ENCODE peak calls at places on chromosomes 3 and 15, in nine cellular contexts. I, Q, H, M, S, P, A, G and Y are unnamed samples. For H3K36me3, the result is how much of the 10 kb centered on the place peaks cover.

GRCh38 chr3:97892852-97893251 is 71.0 kb downstream of the CRYBG3 start:
- DNase-seq in I (no peak), Q (no peak), M (no peak), A (no peak), G (no peak), P (no peak), S (no peak), H (no peak), Y (no peak)

GRCh38 chr3:192409838-192410683 is 317.3 kb downstream of the FGF12 start:
- DNase-seq in S (no peak), P (peak), M (no peak), Q (no peak), I (no peak), G (no peak), A (no peak), H (no peak), Y (peak)

GRCh38 chr3:149314807-149315578 is 18.4 kb downstream of the TM4SF18 start:
- DNase-seq in G (no peak), A (no peak), H (no peak), S (no peak), P (peak), M (no peak), I (no peak), Q (peak), Y (peak)

GRCh38 chr3:60708191-60708975 is 542.9 kb downstream of the FHIT start:
- DNase-seq in I (no peak), P (peak), H (no peak), S (no peak), M (no peak), A (no peak), G (peak), Q (peak), Y (peak)

GRCh38 chr3:149739396-149739795 is 12.9 kb downstream of the COMMD2 start:
- DNase-seq in A (no peak), S (no peak), M (no peak), I (no peak), G (no peak), H (no peak), Q (no peak), P (no peak), Y (no peak)

GRCh38 chr3:35678552-35679220 is 39.4 kb downstream of the ARPP21 start:
- DNase-seq in S (no peak), P (no peak), A (no peak), Q (no peak), M (no peak), H (no peak), I (no peak), G (peak), Y (no peak)

GRCh38 chr15:23686466-23687142 is 501 bp downstream of the NDN start:
- DNase-seq in M (no peak), H (no peak), P (peak), A (no peak), S (no peak), G (no peak), I (no peak), Q (no peak), Y (peak)

GRCh38 chr3:61857297-61857696 is 295.9 kb downstream of the PTPRG start:
- DNase-seq in M (no peak), H (no peak), G (no peak), P (no peak), A (no peak), Q (no peak), I (no peak), S (no peak), Y (no peak)

GRCh38 chr3:195467641-195468390 is 25.0 kb upstream of the ACAP2 start:
- DNase-seq in M (no peak), Q (no peak), I (no peak), A (no peak), G (no peak), P (no peak), S (no peak), H (no peak), Y (peak)

GRCh38 chr3:4956743-4957142 is 22.5 kb upstream of the BHLHE40 start:
- DNase-seq in P (no peak), I (no peak), S (no peak), G (no peak), H (no peak), A (no peak), M (no peak), Q (no peak), Y (no peak)

GRCh38 chr3:12371525-12372140 is 82.8 kb downstream of the PPARG start:
- DNase-seq in H (no peak), I (no peak), A (no peak), Q (peak), P (peak), M (no peak), S (no peak), G (peak), Y (peak)

GRCh38 chr3:29440321-29441019 is 159.6 kb downstream of the RBMS3 start:
- DNase-seq in S (no peak), H (no peak), P (no peak), Q (peak), G (peak), I (no peak), M (no peak), A (no peak), Y (peak)

GRCh38 chr15:98969126-98969735 is 38.4 kb downstream of the PGPEP1L start:
- DNase-seq in G (no peak), A (no peak), P (no peak), S (no peak), Q (no peak), H (no peak), I (no peak), M (no peak), Y (no peak)

GRCh38 chr3:53495518-53496501 is 1.4 kb downstream of the CACNA1D start:
- DNase-seq in I (no peak), S (no peak), P (no peak), G (no peak), M (no peak), Q (no peak), A (peak), H (no peak), Y (no peak)

GRCh38 chr3:89656388-89656787 is 549.0 kb downstream of the EPHA3 start:
- DNase-seq in S (no peak), H (no peak), I (no peak), Q (no peak), M (no peak), G (no peak), P (no peak), A (no peak), Y (no peak)

GRCh38 chr3:128572644-128573105 is 77.9 kb downstream of the RPN1 start:
- DNase-seq in Q (peak), P (no peak), A (no peak), I (no peak), S (no peak), G (peak), M (no peak), H (no peak), Y (no peak)

GRCh38 chr3:2659896-2660295 is 450.3 kb downstream of the IL5RA start:
- DNase-seq in G (no peak), S (no peak), I (no peak), Q (no peak), H (no peak), M (no peak), A (no peak), P (peak), Y (peak)

GRCh38 chr3:139106013-139106932 is 61.6 kb upstream of the PRR23C start:
- DNase-seq in A (no peak), P (no peak), I (no peak), S (no peak), Q (no peak), M (no peak), G (no peak), H (no peak), Y (no peak)

GRCh38 chr15:89575656-89576416 is 567 bp downstream of the TICRR start:
- DNase-seq in H (no peak), I (no peak), S (no peak), A (no peak), Q (no peak), G (peak), M (no peak), P (no peak), Y (peak)

GRCh38 chr15:73902121-73903020 is 23.9 kb upstream of the LOXL1 start:
- DNase-seq in S (no peak), H (no peak), Q (no peak), A (no peak), M (no peak), G (no peak), P (no peak), I (no peak), Y (no peak)

GRCh38 chr3:189841474-189842205 is 210.5 kb downstream of the TP63 start:
- DNase-seq in H (no peak), I (no peak), G (no peak), M (no peak), A (no peak), S (no peak), Q (peak), P (peak), Y (no peak)

GRCh38 chr3:111572061-111572460 is 23.1 kb downstream of the ZBED2 start:
- DNase-seq in M (no peak), Q (no peak), H (no peak), P (no peak), A (no peak), G (no peak), S (no peak), I (no peak), Y (no peak)

GRCh38 chr3:112020653-112021052 is 13.9 kb upstream of the TMPRSS7 start:
- DNase-seq in I (no peak), G (peak), M (no peak), P (no peak), A (no peak), Q (no peak), S (no peak), H (no peak), Y (no peak)

GRCh38 chr15:69200773-69201745 is 40.6 kb downstream of the GLCE start:
- DNase-seq in H (no peak), G (no peak), Q (no peak), A (no peak), M (no peak), S (no peak), P (no peak), I (no peak), Y (no peak)

GRCh38 chr15:61915640-61916039 is 144.6 kb downstream of the VPS13C start:
- DNase-seq in H (no peak), G (no peak), M (no peak), P (no peak), I (no peak), S (no peak), Q (no peak), A (no peak), Y (no peak)

GRCh38 chr3:73513260-73513659 is 111.5 kb downstream of the PDZRN3 start:
- DNase-seq in S (no peak), G (no peak), Q (no peak), I (no peak), H (no peak), M (no peak), A (no peak), P (no peak), Y (no peak)

GRCh38 chr3:82834098-82834497 is 1072.7 kb upstream of the GBE1 start:
- DNase-seq in P (no peak), G (no peak), H (no peak), I (no peak), S (no peak), M (no peak), Q (no peak), A (no peak), Y (no peak)

GRCh38 chr15:96326551-96327154 is 3.8 kb upstream of the NR2F2 start:
- DNase-seq in I (peak), A (peak), Q (peak), P (peak), H (no peak), M (no peak), G (peak), S (no peak), Y (peak)

GRCh38 chr15:89632563-89633430 is 22.5 kb downstream of the KIF7 start:
- DNase-seq in I (no peak), S (no peak), P (no peak), H (peak), Q (no peak), A (no peak), G (no peak), M (no peak), Y (no peak)

GRCh38 chr3:53114412-53115074 is 15.7 kb downstream of the RFT1 start:
- DNase-seq in A (no peak), H (no peak), Q (peak), S (no peak), I (no peak), G (no peak), M (no peak), P (peak), Y (peak)

GRCh38 chr15:41115652-41116115 is 396 bp downstream of the INO80 start:
- DNase-seq in G (peak), I (peak), Q (peak), H (peak), P (peak), S (no peak), A (no peak), M (peak), Y (peak)

GRCh38 chr3:72310028-72310987 is 525.4 kb upstream of the PROK2 start:
- DNase-seq in H (no peak), M (no peak), A (no peak), Q (peak), I (peak), P (peak), S (no peak), G (peak), Y (peak)

GRCh38 chr3:127162947-127163645 is 29.8 kb upstream of the PRR23E start:
- DNase-seq in S (no peak), G (peak), M (no peak), Q (peak), A (no peak), P (no peak), H (no peak), I (no peak), Y (no peak)

GRCh38 chr15:75358771-75359536 is 9.5 kb downstream of the MAN2C1 start:
- DNase-seq in A (no peak), S (no peak), Q (no peak), M (no peak), H (no peak), I (no peak), G (no peak), P (no peak), Y (no peak)

GRCh38 chr15:75361361-75361988 is 6.9 kb downstream of the MAN2C1 start:
- DNase-seq in H (no peak), Q (no peak), A (no peak), I (no peak), P (no peak), G (no peak), S (no peak), M (no peak), Y (no peak)

GRCh38 chr15:75360856-75361255 is 7.6 kb downstream of the MAN2C1 start:
- DNase-seq in I (no peak), P (no peak), A (no peak), G (no peak), H (no peak), Q (no peak), S (no peak), M (no peak), Y (no peak)

GRCh38 chr15:75359537-75360250 is 8.7 kb downstream of the MAN2C1 start:
- DNase-seq in M (no peak), G (no peak), H (no peak), A (no peak), Q (no peak), S (no peak), I (no peak), P (no peak), Y (no peak)

DNA sequence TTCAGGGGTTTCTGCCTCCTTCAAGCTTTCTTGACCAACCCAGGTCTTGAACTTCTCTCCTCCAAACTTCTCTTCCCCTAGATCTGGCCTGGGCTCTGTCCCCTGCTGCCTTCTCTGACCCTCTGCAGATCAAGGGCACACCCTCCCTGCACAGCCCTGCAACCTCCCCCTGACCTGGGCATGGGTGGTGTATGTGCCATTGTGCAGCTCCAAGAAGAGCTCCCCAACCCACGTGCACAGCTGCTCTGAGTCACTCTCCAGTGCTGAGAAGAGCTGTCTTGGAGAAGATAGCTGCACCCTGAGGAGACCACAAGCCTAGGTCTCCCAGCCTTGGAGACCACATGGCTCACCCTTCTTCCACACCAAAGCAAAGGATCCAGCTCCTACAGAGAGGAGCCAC is 8.0 kb downstream of the MAN2C1 start:
- DNase-seq in A (no peak), S (no peak), G (no peak), I (no peak), P (no peak), Q (no peak), M (no peak), H (no peak), Y (no peak)
- H3K36me3 ChIP-seq in A (under half), S (under half), G (under half), I (half or more), P (under half), Q (under half), M (under half), H (half or more), Y (half or more)

DNA sequence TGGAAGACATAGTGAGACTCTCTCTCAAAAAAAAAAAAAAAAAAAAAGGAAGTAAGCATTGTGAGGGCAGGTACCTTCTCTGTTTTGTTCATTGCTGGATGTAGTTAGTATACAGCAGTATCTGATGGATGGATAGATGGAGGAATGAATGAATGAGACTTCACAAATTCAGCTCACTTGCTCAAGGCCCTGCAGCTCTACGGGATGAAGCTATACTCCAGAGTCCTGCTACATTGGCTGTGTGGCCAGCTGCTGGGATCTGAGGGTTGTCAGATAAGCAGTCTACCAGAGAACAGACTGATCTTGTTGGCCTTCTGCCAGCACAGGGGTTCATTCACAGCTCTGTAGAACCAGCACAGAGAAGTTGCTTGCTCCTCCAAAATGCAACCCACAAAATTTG is 35.0 kb downstream of the MLH1 start:
- DNase-seq in P (no peak), A (no peak), G (peak), Q (no peak), S (no peak), H (peak), M (no peak), I (peak), Y (no peak)
- H3K36me3 ChIP-seq in P (under half), A (under half), G (under half), Q (half or more), S (under half), H (under half), M (under half), I (half or more), Y (under half)

GRCh38 chr3:196792771-196793170 is 53.1 kb downstream of the PAK2 start:
- DNase-seq in G (no peak), H (no peak), Q (peak), A (no peak), P (no peak), M (no peak), I (peak), S (no peak), Y (peak)

GRCh38 chr3:196790636-196791035 is 51.0 kb downstream of the PAK2 start:
- DNase-seq in S (no peak), P (no peak), A (no peak), H (no peak), M (no peak), Q (no peak), I (no peak), G (no peak), Y (no peak)

GRCh38 chr3:196793224-196793623 is 53.6 kb downstream of the PAK2 start:
- DNase-seq in Q (peak), M (no peak), H (no peak), A (no peak), G (no peak), I (no peak), P (peak), S (no peak), Y (peak)

GRCh38 chr3:196788509-196788908 is 48.9 kb downstream of the PAK2 start:
- DNase-seq in H (no peak), A (no peak), Q (no peak), S (no peak), G (no peak), M (no peak), I (no peak), P (no peak), Y (no peak)

DNA sequence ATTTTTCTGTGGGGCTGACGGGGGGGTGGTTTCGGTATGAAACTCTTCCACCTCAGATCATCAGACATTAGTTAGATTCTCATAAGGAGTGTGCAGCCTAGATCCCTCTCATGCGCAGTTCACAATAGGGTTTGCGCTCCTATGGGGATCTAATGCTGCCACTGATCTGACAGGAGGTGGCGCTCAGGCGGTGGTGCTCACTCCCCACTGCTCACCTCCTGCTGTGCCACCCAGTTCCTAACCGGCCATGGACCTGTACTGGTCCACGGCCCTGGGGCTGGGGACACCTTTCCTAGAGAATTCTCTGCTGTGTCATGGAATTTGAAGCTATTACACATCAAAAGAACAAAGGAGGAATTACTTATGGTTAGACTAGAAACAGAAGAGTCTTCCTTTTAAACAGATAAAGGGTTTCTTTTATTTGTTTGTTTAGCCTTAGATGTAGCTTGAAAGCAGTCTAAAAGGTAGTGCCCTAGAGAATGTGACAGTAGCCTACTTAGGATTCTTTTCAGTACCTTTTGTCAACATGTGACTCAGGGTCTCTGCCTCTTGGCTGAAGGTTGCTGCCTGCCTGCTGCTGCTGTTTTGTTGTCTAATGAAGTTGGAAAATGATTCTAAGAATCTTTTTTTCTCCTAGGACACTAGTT is 50.2 kb downstream of the PAK2 start:
- DNase-seq in S (no peak), I (no peak), H (no peak), M (no peak), P (no peak), A (no peak), G (no peak), Q (peak), Y (no peak)
- H3K36me3 ChIP-seq in S (half or more), I (under half), H (under half), M (under half), P (under half), A (under half), G (under half), Q (under half), Y (under half)

DNA sequence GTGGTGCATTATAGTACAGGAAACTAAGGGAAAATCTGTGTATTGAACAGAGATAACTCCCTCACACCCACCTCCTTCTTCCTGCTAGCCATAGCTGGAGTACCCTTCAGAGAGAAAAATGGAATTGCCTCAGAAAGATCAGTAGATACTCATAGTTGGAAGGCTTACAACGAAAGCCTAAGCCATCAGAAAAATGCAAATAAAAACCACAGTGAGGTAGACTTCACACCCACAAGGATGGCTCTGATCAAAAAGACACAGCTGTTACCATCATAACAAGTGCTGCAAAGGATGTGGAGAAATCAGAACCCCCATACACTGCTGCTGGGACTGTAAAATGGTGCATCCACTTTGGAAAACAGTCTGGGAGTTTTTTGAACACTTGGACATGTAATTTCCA is 7.4 kb upstream of the DLG1 start:
- DNase-seq in P (peak), A (no peak), I (no peak), G (peak), S (no peak), H (no peak), Q (no peak), M (no peak), Y (peak)
- H3K36me3 ChIP-seq in P (under half), A (under half), I (under half), G (under half), S (under half), H (under half), Q (under half), M (under half), Y (under half)

GRCh38 chr15:56871867-56872266 is 46.6 kb upstream of the TCF12 start:
- DNase-seq in G (peak), P (no peak), M (no peak), S (no peak), H (no peak), Q (no peak), I (no peak), A (no peak), Y (peak)
- H3K36me3 ChIP-seq in G (under half), P (under half), M (under half), S (under half), H (under half), Q (under half), I (under half), A (under half), Y (under half)